ENCODE peak calls at places on chromosomes 12 and 14, in four cellular contexts. H, N, U and Z are unnamed samples.

GRCh38 chr12:96425321-96425720 is 25.1 kb upstream of the CDK17 start:
- DNase-seq in H (peak; percentile 81), N (peak; percentile 83), U (no peak), Z (peak; percentile 85)

GRCh38 chr14:47590763-47591162 is 84.6 kb downstream of the MDGA2 start:
- DNase-seq in H (no peak), N (no peak), U (no peak), Z (no peak)

GRCh38 chr12:52215587-52216031 is 17.4 kb upstream of the KRT7 start:
- DNase-seq in H (peak; percentile 47), N (peak; percentile 97), U (no peak), Z (peak; percentile 74)

GRCh38 chr14:102155150-102155549 is 15.5 kb downstream of the WDR20 start:
- DNase-seq in H (peak; percentile 66), N (no peak), U (no peak), Z (peak; percentile 16)

GRCh38 chr14:34258318-34258717 is 203.7 kb downstream of the SPTSSA start:
- DNase-seq in H (peak; percentile 19), N (peak; percentile 86), U (no peak), Z (peak; percentile 49)

GRCh38 chr12:96907681-96908163 is 665 bp downstream of the NEDD1 start:
- DNase-seq in H (peak; percentile 29), N (peak; percentile 15), U (no peak), Z (peak; percentile 24)

GRCh38 chr14:61231810-61232209 is 49.3 kb downstream of the TMEM30B start:
- DNase-seq in H (no peak), N (no peak), U (no peak), Z (no peak)

GRCh38 chr14:91872011-91872476 is 4.7 kb upstream of the TC2N start:
- DNase-seq in H (no peak), N (no peak), U (no peak), Z (no peak)

GRCh38 chr12:12520278-12520677 is 42.4 kb downstream of the DUSP16 start:
- DNase-seq in H (no peak), N (no peak), U (no peak), Z (no peak)

GRCh38 chr12:3820122-3820521 is 53.1 kb downstream of the PARP11 start:
- DNase-seq in H (no peak), N (peak; percentile 31), U (no peak), Z (peak; percentile 33)

GRCh38 chr12:46702581-46703344 is 123.0 kb downstream of the SLC38A4 start:
- DNase-seq in H (peak; percentile 65), N (peak; percentile 100), U (no peak), Z (no peak)

GRCh38 chr12:63151898-63152700 is 1.1 kb upstream of the AVPR1A start:
- DNase-seq in H (peak; percentile 50), N (no peak), U (peak; percentile 20), Z (peak; percentile 44)

GRCh38 chr12:98767248-98767647 is 122.2 kb downstream of the APAF1 start:
- DNase-seq in H (no peak), N (no peak), U (no peak), Z (no peak)

GRCh38 chr14:94885481-94886155 is 115.7 kb upstream of the GSC start:
- DNase-seq in H (no peak), N (no peak), U (no peak), Z (no peak)

GRCh38 chr12:121181181-121181580 is 28.7 kb upstream of the P2RX4 start:
- DNase-seq in H (peak; percentile 80), N (no peak), U (no peak), Z (no peak)

GRCh38 chr14:23538785-23539184 is 12.8 kb downstream of the ZFHX2 start:
- DNase-seq in H (peak; percentile 53), N (no peak), U (peak; percentile 46), Z (no peak)

GRCh38 chr12:90961154-90961553 is 6.2 kb upstream of the CCER1 start:
- DNase-seq in H (no peak), N (no peak), U (no peak), Z (no peak)

GRCh38 chr14:87108726-87109125 is 884.3 kb downstream of the GALC start:
- DNase-seq in H (peak; percentile 38), N (peak; percentile 53), U (no peak), Z (no peak)

GRCh38 chr12:86249856-86250255 is 6.3 kb downstream of the MGAT4C start:
- DNase-seq in H (no peak), N (no peak), U (no peak), Z (peak; percentile 78)

GRCh38 chr12:47882796-47883546 is 21.8 kb downstream of the VDR start:
- DNase-seq in H (no peak), N (no peak), U (no peak), Z (no peak)

GRCh38 chr14:21267886-21268611 is 1.2 kb downstream of the HNRNPC start:
- DNase-seq in H (peak; percentile 47), N (no peak), U (no peak), Z (no peak)

GRCh38 chr12:112850343-112850742 is 56.4 kb upstream of the OAS1 start:
- DNase-seq in H (no peak), N (no peak), U (no peak), Z (no peak)

GRCh38 chr14:99234366-99234765 is 37.6 kb downstream of the BCL11B start:
- DNase-seq in H (no peak), N (no peak), U (no peak), Z (no peak)

GRCh38 chr12:3752096-3752709 is 706 bp downstream of the CRACR2A start:
- DNase-seq in H (peak; percentile 65), N (no peak), U (peak; percentile 61), Z (peak; percentile 72)

GRCh38 chr14:36773136-36773540 is 111.5 kb downstream of the PAX9 start:
- DNase-seq in H (no peak), N (peak; percentile 54), U (no peak), Z (peak; percentile 71)
- TF ChIP-seq CTCF in H (no peak), N (peak; percentile 60), U (no peak), Z (peak; percentile 12)

GRCh38 chr14:105087963-105088811 is 23.0 kb upstream of the GPR132 start:
- DNase-seq in H (peak; percentile 86), N (no peak), U (peak; percentile 62), Z (peak; percentile 40)
- H3K27ac ChIP-seq in H (peak overlapping the region; percentile 31), N (peak overlapping the region; percentile 21), U (peak overlapping the region; percentile 84), Z (no peak overlapping the region)

GRCh38 chr14:54488646-54489317 is at the start of gene GMFB:
- DNase-seq in H (peak; percentile 97), N (peak; percentile 69), U (peak; percentile 95), Z (peak; percentile 82)

GRCh38 chr14:54486685-54487084 is 2.1 kb downstream of the GMFB start:
- DNase-seq in H (peak; percentile 38), N (no peak), U (no peak), Z (no peak)

GRCh38 chr14:54489318-54489683 is 521 bp upstream of the GMFB start:
- DNase-seq in H (no peak), N (no peak), U (no peak), Z (no peak)

GRCh38 chr14:54487771-54488170 is 1.0 kb downstream of the GMFB start:
- DNase-seq in H (peak; percentile 58), N (peak; percentile 16), U (no peak), Z (no peak)

DNA sequence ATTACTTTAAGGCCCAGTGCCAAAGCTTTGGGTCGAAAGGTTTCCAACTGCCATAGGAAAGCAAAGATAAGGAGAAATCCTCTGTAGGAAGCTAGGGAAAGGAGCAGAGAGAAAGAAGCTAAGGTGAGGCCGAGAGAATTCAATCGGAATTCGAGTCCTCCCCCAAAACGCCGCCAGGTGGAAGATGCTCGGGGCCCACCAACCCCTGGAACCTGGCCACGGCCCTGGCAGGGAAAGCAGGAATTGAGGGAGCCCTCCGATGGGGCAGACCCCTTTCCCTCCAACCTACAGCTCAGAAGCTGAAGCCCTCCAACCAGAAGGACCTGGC is 498 bp downstream of the GMFB start:
- DNase-seq in H (no peak), N (no peak), U (no peak), Z (no peak)
- TF ChIP-seq CTCF in H (peak; percentile 4), N (peak; percentile 18), U (no peak), Z (peak; percentile 28)

GRCh38 chr12:56042430-56043203 is 899 bp downstream of the RPS26 start:
- DNase-seq in H (no peak), N (no peak), U (no peak), Z (no peak)

GRCh38 chr12:56040963-56041578 is 647 bp upstream of the RPS26 start:
- DNase-seq in H (no peak), N (no peak), U (no peak), Z (no peak)

GRCh38 chr12:56041579-56042429 is at the start of gene RPS26:
- DNase-seq in H (peak; percentile 100), N (peak; percentile 99), U (peak; percentile 94), Z (peak; percentile 99)

GRCh38 chr12:56046027-56046780 is 4.5 kb downstream of the RPS26 start:
- DNase-seq in H (no peak), N (no peak), U (no peak), Z (no peak)
- H3K27ac ChIP-seq in H (peak overlapping the region; percentile 37), N (no peak overlapping the region), U (no peak overlapping the region), Z (no peak overlapping the region)

GRCh38 chr12:108129017-108129812 is at the start of gene WSCD2:
- DNase-seq in H (peak; percentile 11), N (no peak), U (peak; percentile 24), Z (peak; percentile 1)
- TF ChIP-seq CTCF in H (peak; percentile 4), N (no peak), U (peak; percentile 45), Z (peak; percentile 28)

DNA sequence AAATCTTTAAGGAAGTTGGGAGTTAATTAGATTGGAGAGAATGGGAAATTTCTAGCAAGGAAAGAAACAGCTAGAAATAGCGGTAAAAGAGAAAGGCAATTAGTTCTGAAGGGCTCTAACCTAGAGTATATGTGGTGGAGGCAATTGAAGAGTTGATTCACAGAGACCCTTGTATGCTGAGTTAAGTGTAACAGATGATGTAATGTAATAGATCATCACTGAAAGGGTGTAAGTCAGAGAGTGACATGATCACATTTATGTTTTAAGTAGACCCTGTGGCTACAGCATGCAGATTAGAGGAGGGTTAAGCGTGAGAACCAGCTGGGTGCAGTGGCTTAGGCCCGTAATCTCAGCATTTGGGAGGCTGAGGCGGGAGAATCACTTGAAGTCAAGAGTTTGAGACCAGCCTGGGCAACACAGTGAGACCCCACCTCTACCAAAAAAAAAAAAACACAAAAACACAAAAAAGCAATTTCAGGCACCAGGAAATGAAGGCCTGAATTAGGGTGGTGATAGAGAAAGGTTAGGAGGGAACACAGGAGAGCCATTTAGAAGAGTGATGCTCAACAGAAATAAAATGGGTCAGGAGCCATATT is 3.0 kb downstream of the RBP5 start:
- DNase-seq in H (no peak), N (no peak), U (no peak), Z (no peak)
- H3K27ac ChIP-seq in H (no peak overlapping the region), N (no peak overlapping the region), U (no peak overlapping the region), Z (no peak overlapping the region)

DNA sequence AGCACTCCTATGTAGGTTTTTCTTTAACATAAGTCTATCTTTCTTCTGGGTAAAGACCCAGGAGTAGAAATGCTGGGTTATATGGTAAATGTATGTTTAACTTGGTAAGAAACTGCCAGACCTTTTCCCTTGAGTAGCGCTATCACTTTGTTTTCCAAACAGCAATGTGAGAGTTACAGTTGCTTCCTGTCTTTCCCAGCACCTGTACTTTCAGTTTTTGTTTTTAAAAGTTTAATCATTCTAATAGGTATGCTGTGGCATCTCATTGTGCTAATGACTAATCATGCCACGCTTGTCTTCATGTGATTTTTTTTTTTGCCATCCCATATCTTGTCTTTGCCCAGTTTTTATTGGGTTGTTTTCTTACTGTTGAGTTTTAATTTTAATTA is 28.1 kb downstream of the GIT2 start:
- DNase-seq in H (no peak), N (no peak), U (no peak), Z (no peak)
- TF ChIP-seq CTCF in H (no peak), N (no peak), U (no peak), Z (no peak)